ENCODE peak calls at places on chromosomes 12 and 14, in five cellular contexts. K is IMR-90, M is transverse colon, Y is A549, J is heart left ventricle. Z is an unnamed sample.

GRCh38 chr12:99418379-99418778 is 229.2 kb upstream of the GARIN6 start:
- DNase-seq in K (no peak), M (no peak), Y (no peak), J (no peak), Z (no peak)

GRCh38 chr12:851913-852312 is 97.6 kb downstream of the RAD52 start:
- DNase-seq in K (peak), M (no peak), Y (peak), J (no peak), Z (no peak)

GRCh38 chr12:124704619-124705018 is 137.2 kb upstream of the NCOR2 start:
- DNase-seq in K (no peak), M (no peak), Y (no peak), J (no peak), Z (no peak)

GRCh38 chr14:100015251-100015655 is 50.0 kb upstream of the EVL start:
- DNase-seq in K (peak), M (no peak), Y (no peak), J (no peak), Z (no peak)

GRCh38 chr14:96627386-96627785 is 125.2 kb downstream of the PAPOLA start:
- DNase-seq in K (no peak), M (no peak), Y (no peak), J (no peak), Z (no peak)

GRCh38 chr14:97280526-97280925 is 483.3 kb downstream of the VRK1 start:
- DNase-seq in K (no peak), M (no peak), Y (no peak), J (no peak), Z (no peak)

GRCh38 chr12:60052483-60052882 is 456.7 kb downstream of the SLC16A7 start:
- DNase-seq in K (peak), M (no peak), Y (no peak), J (no peak), Z (no peak)

GRCh38 chr12:49671051-49671765 is 36.0 kb downstream of the FMNL3 start:
- DNase-seq in K (no peak), M (peak), Y (no peak), J (no peak), Z (peak)

GRCh38 chr12:124461241-124461673 is 106.2 kb downstream of the NCOR2 start:
- DNase-seq in K (no peak), M (no peak), Y (no peak), J (no peak), Z (no peak)

GRCh38 chr14:93657875-93658274 is 130.4 kb downstream of the PRIMA1 start:
- DNase-seq in K (no peak), M (no peak), Y (no peak), J (no peak), Z (no peak)

GRCh38 chr14:42222924-42223471 is 616.3 kb downstream of the LRFN5 start:
- DNase-seq in K (peak), M (peak), Y (no peak), J (no peak), Z (no peak)

GRCh38 chr12:40587416-40587815 is 104.8 kb upstream of the CNTN1 start:
- DNase-seq in K (no peak), M (no peak), Y (no peak), J (no peak), Z (no peak)

GRCh38 chr14:99612737-99613330 is 8.8 kb upstream of the CCDC85C start:
- DNase-seq in K (peak), M (no peak), Y (no peak), J (no peak), Z (no peak)

GRCh38 chr12:3204143-3204542 is 127.0 kb downstream of the TSPAN9 start:
- DNase-seq in K (no peak), M (no peak), Y (no peak), J (no peak), Z (no peak)

GRCh38 chr14:32481707-32482106 is 152.6 kb downstream of the AKAP6 start:
- DNase-seq in K (no peak), M (no peak), Y (no peak), J (no peak), Z (no peak)

GRCh38 chr12:54431911-54432814 is 13.1 kb upstream of the ITGA5 start:
- DNase-seq in K (peak), M (peak), Y (no peak), J (peak), Z (no peak)

GRCh38 chr12:100826323-100826722 is 31.7 kb downstream of the ANO4 start:
- DNase-seq in K (peak), M (peak), Y (peak), J (no peak), Z (no peak)

GRCh38 chr12:116524964-116525379 is 34.2 kb upstream of the MAP1LC3B2 start:
- DNase-seq in K (peak), M (no peak), Y (no peak), J (no peak), Z (no peak)

GRCh38 chr12:76238688-76239087 is 109.5 kb downstream of the BBS10 start:
- DNase-seq in K (no peak), M (no peak), Y (no peak), J (no peak), Z (no peak)

GRCh38 chr12:131634037-131634436 is 76.9 kb upstream of the SFSWAP start:
- DNase-seq in K (no peak), M (no peak), Y (no peak), J (no peak), Z (no peak)

GRCh38 chr14:100891501-100892445 is 11.7 kb downstream of the RTL1 start:
- DNase-seq in K (no peak), M (peak), Y (no peak), J (peak), Z (peak)

GRCh38 chr14:94164685-94165431 is 9.3 kb upstream of the PPP4R4 start:
- DNase-seq in K (no peak), M (no peak), Y (no peak), J (no peak), Z (no peak)

GRCh38 chr12:57008113-57008687 is 1.9 kb upstream of the ZBTB39 start:
- DNase-seq in K (peak), M (no peak), Y (peak), J (no peak), Z (no peak)
- TF ChIP-seq POLR2A in K (no peak), M (no peak), Y (no peak), J (no peak), Z (no peak)

GRCh38 chr12:110279976-110280783 is 867 bp upstream of the ATP2A2 start:
- DNase-seq in K (peak), M (peak), Y (peak), J (peak), Z (no peak)
- TF ChIP-seq POLR2A in K (no peak), M (no peak), Y (peak), J (no peak), Z (no peak)

GRCh38 chr14:23153891-23154796 is 29.3 kb downstream of the SLC7A8 start:
- DNase-seq in K (no peak), M (peak), Y (no peak), J (peak), Z (peak)
- TF ChIP-seq POLR2A in K (no peak), M (peak), Y (no peak), J (peak), Z (no peak)

DNA sequence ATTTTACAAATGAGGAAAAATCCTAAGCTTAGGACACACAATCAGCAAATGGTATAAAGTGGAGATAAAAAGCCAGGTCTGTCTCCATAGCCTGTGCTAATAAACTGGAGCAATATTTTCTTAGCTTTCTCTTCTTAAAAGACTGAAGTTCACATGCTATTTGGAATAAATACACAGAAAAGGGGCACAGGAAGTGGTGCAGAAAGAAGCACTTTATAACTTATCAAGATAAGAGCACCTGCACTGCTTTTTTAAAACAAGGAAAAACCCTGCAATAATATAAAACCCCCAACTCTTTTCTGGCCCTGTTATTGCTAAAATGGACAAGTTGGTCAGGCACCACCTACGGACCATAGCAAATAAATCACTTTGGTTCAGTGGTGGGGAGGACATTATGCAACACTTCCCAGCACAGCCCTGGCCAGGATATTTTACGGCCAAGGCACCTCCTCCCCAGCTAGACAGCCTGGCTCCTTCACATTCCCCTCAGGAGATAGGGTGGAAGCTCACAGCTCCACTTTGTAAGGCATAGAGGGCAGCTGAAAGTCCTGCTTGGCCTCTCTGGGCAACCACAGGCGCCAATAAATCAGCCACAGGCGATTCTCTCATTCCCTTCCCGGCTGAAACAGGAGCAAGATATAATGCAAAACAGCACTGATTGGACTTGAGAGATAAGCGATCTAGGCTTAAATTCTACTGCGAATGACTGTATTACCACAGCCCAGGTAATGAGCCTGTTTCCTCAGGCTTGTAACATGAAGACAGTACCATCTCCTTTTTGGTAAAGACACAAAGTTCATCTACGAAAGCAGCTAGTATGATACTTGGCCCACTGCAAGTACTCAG is 2.1 kb downstream of the ZBTB25 start:
- DNase-seq in K (peak), M (peak), Y (no peak), J (peak), Z (peak)
- TF ChIP-seq POLR2A in K (no peak), M (peak), Y (no peak), J (peak), Z (no peak)

GRCh38 chr14:105854600-105855245 is 328.3 kb downstream of the TMEM121 start:
- DNase-seq in K (no peak), M (peak), Y (no peak), J (no peak), Z (peak)
- TF ChIP-seq POLR2A in K (no peak), M (no peak), Y (no peak), J (no peak), Z (no peak)

DNA sequence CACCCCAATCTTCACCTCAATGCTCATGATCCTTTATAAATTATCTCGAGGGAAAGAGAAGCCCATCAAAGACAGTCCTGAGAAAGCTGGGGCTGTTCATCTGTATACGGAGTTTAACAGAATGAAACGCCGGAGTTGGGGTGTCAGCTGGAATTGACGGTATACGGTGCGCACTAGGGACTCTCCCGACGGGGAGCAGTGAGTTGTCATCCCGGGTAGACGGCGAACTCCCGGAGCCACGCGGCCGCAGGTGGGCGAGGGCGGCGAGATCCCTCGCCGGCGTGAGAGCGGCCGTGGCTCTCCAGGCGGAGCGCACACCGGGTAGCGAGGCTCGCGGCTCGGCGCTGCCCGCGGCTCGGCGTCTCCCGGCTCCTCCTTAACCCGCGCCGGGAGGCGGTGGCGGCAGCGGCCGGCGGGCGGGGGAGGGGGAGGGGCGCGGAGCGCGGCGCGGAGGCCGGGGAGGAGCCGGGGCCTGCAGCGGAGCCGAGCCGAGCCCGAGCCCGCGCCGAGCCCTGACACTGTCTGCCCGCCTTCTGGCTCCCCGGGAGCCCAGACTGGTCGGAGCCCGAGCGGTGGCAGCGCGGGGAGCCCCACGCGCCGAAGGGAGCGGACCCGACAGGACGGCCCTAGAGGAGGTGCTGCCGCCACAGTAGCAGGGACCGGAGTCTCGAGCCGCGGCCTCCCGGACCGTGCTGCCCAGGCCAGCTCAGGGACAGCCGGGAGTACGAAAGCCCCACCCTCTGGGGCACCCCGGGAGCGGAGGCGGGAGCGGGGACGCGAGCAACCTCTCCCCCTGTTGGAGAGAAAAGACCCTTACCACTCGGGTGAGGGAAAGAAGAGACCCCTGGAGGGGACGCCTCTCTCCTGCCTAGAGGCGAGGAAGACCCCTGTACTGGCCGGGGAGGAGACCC is at the start of gene FOXJ2:
- DNase-seq in K (peak), M (peak), Y (peak), J (peak), Z (peak)
- TF ChIP-seq POLR2A in K (peak), M (peak), Y (peak), J (peak), Z (peak)

Z was measured in Peyer's patch.